ENCODE peak calls at places on chromosomes 13 and 19, in nine cellular contexts. M is posterior cingulate gyrus, K is anterior cingulate cortex, Y is GM13977, D is pons, T is nephron progenitor cell, E is mammary epithelial cell, S is GM04503, C is AG04450. W is an unnamed sample.

GRCh38 chr13:98665638-98665995 is 86.9 kb downstream of the SLC15A1 start:
- DNase-seq in M (no peak), K (no peak), Y (no peak), D (no peak), T (no peak), E (no peak), S (no peak), C (no peak), W (no peak)

GRCh38 chr19:3683405-3683865 is 16.8 kb downstream of the PIP5K1C start:
- DNase-seq in M (no peak), K (no peak), Y (peak; percentile 63), D (no peak), T (peak; percentile 46), E (no peak), S (no peak), C (no peak), W (peak; percentile 90)

GRCh38 chr19:17946965-17947784 is 14.4 kb downstream of the CCDC124 start:
- DNase-seq in M (no peak), K (no peak), Y (peak; percentile 81), D (peak; percentile 13), T (no peak), E (no peak), S (no peak), C (no peak), W (no peak)

GRCh38 chr13:30224732-30225131 is 82.6 kb downstream of the KATNAL1 start:
- DNase-seq in M (no peak), K (no peak), Y (no peak), D (no peak), T (no peak), E (peak; percentile 66), S (no peak), C (no peak), W (peak; percentile 40)

GRCh38 chr13:51895906-51896888 is 34.4 kb downstream of the CCDC70 start:
- DNase-seq in M (peak; percentile 57), K (peak; percentile 16), Y (peak; percentile 76), D (peak; percentile 57), T (peak; percentile 59), E (peak; percentile 38), S (peak; percentile 3), C (peak; percentile 7), W (peak; percentile 63)

GRCh38 chr13:45582533-45583076 is 32.9 kb downstream of the ERICH6B start:
- DNase-seq in M (no peak), K (no peak), Y (no peak), D (no peak), T (no peak), E (no peak), S (no peak), C (no peak), W (no peak)

GRCh38 chr19:38291855-38292254 is 12.2 kb upstream of the C19orf33 start:
- DNase-seq in M (no peak), K (no peak), Y (no peak), D (no peak), T (no peak), E (no peak), S (no peak), C (no peak), W (no peak)

GRCh38 chr19:28468701-28469459 is 744.1 kb downstream of the UQCRFS1 start:
- DNase-seq in M (no peak), K (no peak), Y (no peak), D (no peak), T (peak; percentile 40), E (no peak), S (no peak), C (no peak), W (peak; percentile 4)

GRCh38 chr13:71751074-71751473 is 115.9 kb downstream of the DACH1 start:
- DNase-seq in M (no peak), K (no peak), Y (no peak), D (no peak), T (no peak), E (no peak), S (no peak), C (no peak), W (no peak)

GRCh38 chr19:2455481-2456300 is 1.1 kb downstream of the LMNB2 start:
- DNase-seq in M (no peak), K (no peak), Y (peak; percentile 92), D (no peak), T (peak; percentile 57), E (peak; percentile 27), S (no peak), C (no peak), W (no peak)

GRCh38 chr19:12773571-12773970 is 1.8 kb downstream of the HOOK2 start:
- DNase-seq in M (no peak), K (no peak), Y (no peak), D (no peak), T (no peak), E (peak; percentile 21), S (no peak), C (no peak), W (no peak)

GRCh38 chr19:28640506-28640905 is 572.4 kb downstream of the UQCRFS1 start:
- DNase-seq in M (no peak), K (no peak), Y (no peak), D (no peak), T (no peak), E (no peak), S (no peak), C (no peak), W (peak; percentile 42)

GRCh38 chr13:102555914-102556553 is 40.8 kb upstream of the TPP2 start:
- DNase-seq in M (no peak), K (no peak), Y (peak; percentile 22), D (peak; percentile 65), T (no peak), E (peak; percentile 59), S (peak; percentile 6), C (no peak), W (peak; percentile 51)

GRCh38 chr13:101146101-101146898 is 270.0 kb downstream of the NALCN start:
- DNase-seq in M (no peak), K (no peak), Y (no peak), D (no peak), T (no peak), E (no peak), S (no peak), C (no peak), W (no peak)

GRCh38 chr19:56270676-56271075 is 1.9 kb upstream of the EDDM13 start:
- DNase-seq in M (no peak), K (no peak), Y (no peak), D (no peak), T (no peak), E (no peak), S (no peak), C (no peak), W (no peak)

GRCh38 chr13:24218977-24219376 is 58.5 kb downstream of the SPATA13 start:
- DNase-seq in M (no peak), K (no peak), Y (no peak), D (no peak), T (no peak), E (no peak), S (no peak), C (no peak), W (peak; percentile 83)

GRCh38 chr13:76882431-76882830 is 3.8 kb downstream of the KCTD12 start:
- DNase-seq in M (no peak), K (no peak), Y (no peak), D (peak; percentile 64), T (no peak), E (no peak), S (no peak), C (no peak), W (peak; percentile 80)

GRCh38 chr19:14147797-14148605 is 11.6 kb upstream of the ASF1B start:
- DNase-seq in M (peak; percentile 70), K (peak; percentile 20), Y (peak; percentile 76), D (peak; percentile 76), T (peak; percentile 80), E (peak; percentile 17), S (no peak), C (peak; percentile 15), W (peak; percentile 45)

GRCh38 chr13:24564881-24565280 is 52.3 kb upstream of the PARP4 start:
- DNase-seq in M (no peak), K (no peak), Y (no peak), D (no peak), T (no peak), E (no peak), S (no peak), C (no peak), W (no peak)

GRCh38 chr13:44819245-44819644 is 170.0 kb downstream of the NUFIP1 start:
- DNase-seq in M (no peak), K (no peak), Y (peak; percentile 31), D (no peak), T (no peak), E (peak; percentile 82), S (no peak), C (peak; percentile 61), W (peak; percentile 86)

GRCh38 chr13:30932481-30933333 is at the start of gene TEX26:
- DNase-seq in M (no peak), K (no peak), Y (no peak), D (no peak), T (peak; percentile 81), E (no peak), S (no peak), C (no peak), W (no peak)

W was measured in amniotic epithelial cell.